ENCODE peak calls at places on chromosome 10, in seven cellular contexts. I is A673, G is lung, S is WERI-Rb-1, Y is uterus, X is bronchial epithelial cell, C is left ventricle myocardium inferior. F is an unnamed sample.

GRCh38 chr10:60883187-60883586 is 60.8 kb downstream of the RHOBTB1 start:
- DNase-seq in I (peak; percentile 42), G (no peak), S (peak; percentile 70), Y (no peak), X (peak; percentile 38), C (no peak), F (peak; percentile 18)

GRCh38 chr10:127905623-127906261 is 1.2 kb upstream of the PTPRE start:
- DNase-seq in I (no peak), G (no peak), S (no peak), Y (no peak), X (no peak), C (no peak), F (peak; percentile 20)

GRCh38 chr10:91163709-91164474 is 56.6 kb upstream of the PCGF5 start:
- DNase-seq in I (no peak), G (peak; percentile 66), S (peak; percentile 19), Y (peak; percentile 75), X (peak; percentile 72), C (peak; percentile 41), F (peak; percentile 60)

GRCh38 chr10:69750011-69750373 is 51.7 kb upstream of the COL13A1 start:
- DNase-seq in I (no peak), G (no peak), S (no peak), Y (no peak), X (no peak), C (no peak), F (no peak)

GRCh38 chr10:122878799-122879338 is 512 bp downstream of the FAM24B start:
- DNase-seq in I (peak; percentile 10), G (no peak), S (no peak), Y (no peak), X (peak; percentile 47), C (no peak), F (no peak)

GRCh38 chr10:132614431-132615341 is 77.1 kb downstream of the INPP5A start:
- DNase-seq in I (no peak), G (no peak), S (no peak), Y (peak; percentile 13), X (no peak), C (no peak), F (peak; percentile 68)

GRCh38 chr10:1057106-1057657 is 997 bp downstream of the WDR37 start:
- DNase-seq in I (no peak), G (no peak), S (no peak), Y (no peak), X (peak; percentile 36), C (peak; percentile 22), F (peak; percentile 68)

GRCh38 chr10:17077251-17077904 is 52.2 kb downstream of the CUBN start:
- DNase-seq in I (no peak), G (no peak), S (no peak), Y (no peak), X (no peak), C (no peak), F (no peak)

GRCh38 chr10:130022501-130023299 is 58.6 kb upstream of the EBF3 start:
- DNase-seq in I (peak; percentile 15), G (no peak), S (peak; percentile 74), Y (no peak), X (no peak), C (no peak), F (peak; percentile 47)

GRCh38 chr10:16948335-16948734 is 131.1 kb upstream of the RSU1 start:
- DNase-seq in I (no peak), G (no peak), S (no peak), Y (no peak), X (no peak), C (no peak), F (no peak)

GRCh38 chr10:125061557-125062243 is 98.7 kb downstream of the CTBP2 start:
- DNase-seq in I (no peak), G (no peak), S (no peak), Y (no peak), X (no peak), C (no peak), F (no peak)

GRCh38 chr10:93872776-93873175 is 21.0 kb upstream of the SLC35G1 start:
- DNase-seq in I (no peak), G (no peak), S (peak; percentile 70), Y (no peak), X (no peak), C (no peak), F (no peak)

DNA sequence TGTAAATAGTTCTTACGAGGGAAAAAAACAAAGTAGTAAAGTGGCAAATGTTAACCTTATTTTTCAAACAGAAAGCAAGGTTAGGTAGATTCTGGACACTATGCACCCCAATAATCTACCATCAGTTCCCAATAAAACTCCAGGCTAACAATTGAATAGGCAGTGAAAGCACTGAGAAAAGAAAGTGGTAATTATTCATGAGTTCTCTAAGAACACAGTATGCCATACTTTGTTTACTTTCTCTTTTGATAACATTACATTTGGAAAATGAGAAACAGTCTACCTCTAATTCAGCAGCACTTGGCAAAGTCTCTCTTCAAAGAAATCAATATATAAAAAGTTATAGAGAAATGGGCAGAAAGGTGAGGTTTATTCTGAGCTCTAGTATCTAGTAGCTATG is 18.4 kb downstream of the TM9SF3 start:
- DNase-seq in I (no peak), G (no peak), S (no peak), Y (no peak), X (no peak), C (no peak), F (no peak)
- H3K4me3 ChIP-seq in I (no peak overlapping the region), G (no peak overlapping the region), S (no peak overlapping the region), Y (no peak overlapping the region), X (no peak overlapping the region), C (no peak overlapping the region), F (no peak overlapping the region)

DNA sequence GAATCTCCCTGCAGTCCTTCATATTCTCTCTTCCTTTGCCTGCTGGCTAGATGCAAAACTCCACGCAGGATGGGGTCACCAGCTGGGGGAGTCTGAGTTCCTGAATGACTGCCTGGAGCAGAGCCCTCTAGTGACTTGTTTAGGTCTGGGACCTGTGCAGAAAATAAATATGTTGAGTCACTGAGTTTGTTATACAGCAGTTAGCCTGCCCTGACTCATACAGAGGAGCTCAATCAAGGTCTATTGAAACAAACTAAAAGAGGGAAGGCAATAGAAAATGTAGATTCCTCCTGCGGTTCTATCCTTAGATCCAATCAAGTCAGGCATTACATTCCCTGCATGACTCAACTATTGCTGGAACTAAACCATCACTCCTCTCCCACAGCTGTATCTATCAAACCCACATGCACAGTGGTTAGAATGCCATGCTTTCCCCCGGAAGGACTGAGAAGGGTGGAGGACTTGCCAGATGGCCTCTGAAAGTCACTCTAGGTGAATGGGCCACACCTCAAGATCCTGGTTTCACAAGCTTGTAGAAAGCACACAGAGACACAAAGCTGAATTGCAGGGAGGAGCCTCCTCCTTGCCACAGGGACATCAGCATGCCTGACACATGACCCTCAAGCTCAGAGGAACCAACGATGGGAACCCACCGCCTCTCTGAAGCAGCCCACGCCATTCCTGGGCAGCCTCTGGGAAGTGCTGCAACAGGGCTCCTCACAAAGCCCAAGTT is 73.9 kb downstream of the SH3PXD2A start:
- DNase-seq in I (peak; percentile 63), G (no peak), S (peak; percentile 57), Y (no peak), X (peak; percentile 98), C (no peak), F (peak; percentile 62)
- H3K27me3 ChIP-seq in I (no peaks in the 10 kb centered on the region), G (no peaks in the 10 kb centered on the region), S (no peaks in the 10 kb centered on the region), Y (no peaks in the 10 kb centered on the region), X (no peaks in the 10 kb centered on the region), C (no peaks in the 10 kb centered on the region), F (no peaks in the 10 kb centered on the region)

GRCh38 chr10:3484306-3485187 is 300.5 kb downstream of the KLF6 start:
- DNase-seq in I (peak; percentile 91), G (no peak), S (no peak), Y (no peak), X (no peak), C (no peak), F (no peak)
- H3K4me3 ChIP-seq in I (no peak overlapping the region), G (no peak overlapping the region), S (no peak overlapping the region), Y (no peak overlapping the region), X (no peak overlapping the region), C (no peak overlapping the region), F (no peak overlapping the region)

GRCh38 chr10:49116509-49117365 is 1.4 kb upstream of the VSTM4 start:
- DNase-seq in I (no peak), G (peak; percentile 24), S (no peak), Y (no peak), X (no peak), C (no peak), F (no peak)

GRCh38 chr10:49115796-49116508 is 630 bp upstream of the VSTM4 start:
- DNase-seq in I (no peak), G (peak; percentile 21), S (no peak), Y (no peak), X (no peak), C (no peak), F (no peak)

GRCh38 chr10:49117366-49117905 is 2.1 kb upstream of the VSTM4 start:
- DNase-seq in I (no peak), G (no peak), S (no peak), Y (no peak), X (no peak), C (no peak), F (no peak)

GRCh38 chr10:49119746-49120145 is 4.4 kb upstream of the VSTM4 start:
- DNase-seq in I (no peak), G (no peak), S (no peak), Y (no peak), X (peak; percentile 31), C (no peak), F (no peak)

DNA sequence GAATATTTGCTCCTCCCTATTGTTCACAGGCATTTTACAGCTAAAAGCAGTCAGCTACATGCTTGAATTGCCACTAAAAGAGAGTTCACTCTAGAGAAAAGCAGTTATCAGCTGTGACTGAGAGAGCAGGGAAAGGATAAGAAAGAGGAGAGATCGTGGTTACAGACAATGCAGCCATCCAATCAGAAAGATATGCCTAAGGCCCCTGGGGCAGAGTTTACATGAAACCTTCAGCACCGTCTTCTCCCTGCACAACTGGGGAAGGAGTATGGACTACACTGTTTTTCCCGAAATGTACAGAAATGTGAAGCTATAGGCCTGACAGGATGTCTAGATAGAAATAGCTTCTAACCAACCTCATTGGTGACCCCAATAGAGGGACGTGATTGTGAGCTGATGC is 3.1 kb upstream of the VSTM4 start:
- DNase-seq in I (no peak), G (peak; percentile 23), S (no peak), Y (no peak), X (no peak), C (no peak), F (no peak)
- H3K27me3 ChIP-seq in I (peaks cover 43% of the 10 kb centered on the region), G (no peaks in the 10 kb centered on the region), S (peaks cover 18% of the 10 kb centered on the region), Y (no peaks in the 10 kb centered on the region), X (peaks cover 12% of the 10 kb centered on the region), C (no peaks in the 10 kb centered on the region), F (peaks cover 13% of the 10 kb centered on the region)

GRCh38 chr10:100327007-100327700 is 2.9 kb downstream of the PKD2L1 start:
- DNase-seq in I (peak; percentile 38), G (no peak), S (peak; percentile 42), Y (no peak), X (no peak), C (no peak), F (no peak)
- H3K4me3 ChIP-seq in I (no peak overlapping the region), G (no peak overlapping the region), S (peak overlapping the region; percentile 17), Y (no peak overlapping the region), X (no peak overlapping the region), C (no peak overlapping the region), F (no peak overlapping the region)